ENCODE peak calls at places on chromosome 1, in six cellular contexts. One of them, this sample, is unnamed.

GRCh38 chr1:38209986-38210385 is 163.4 kb upstream of the POU3F1 start:
- DNase-seq in AG08396: no peak
- DNase-seq in activated T-cell treated with anti-CD3 and anti-CD28 coated beads, Interleukin-2, amount 50 U/mL, for 4 hours: no peak
- DNase-seq in AG09319: no peak
- DNase-seq in Ammon's horn: no peak
- DNase-seq in SHP77: no peak
- DNase-seq in this sample: no peak

GRCh38 chr1:228205526-228206436 is 2.1 kb upstream of the OBSCN start:
- DNase-seq in Ammon's horn: no peak
- DNase-seq in SHP77: no peak
- DNase-seq in AG08396: no peak
- DNase-seq in AG09319: no peak
- DNase-seq in activated T-cell treated with anti-CD3 and anti-CD28 coated beads, Interleukin-2, amount 50 U/mL, for 4 hours: no peak
- DNase-seq in this sample: no peak

GRCh38 chr1:58837886-58838285 is 54.0 kb upstream of the JUN start:
- DNase-seq in AG08396: no peak
- DNase-seq in Ammon's horn: no peak
- DNase-seq in SHP77: no peak
- DNase-seq in AG09319: no peak
- DNase-seq in activated T-cell treated with anti-CD3 and anti-CD28 coated beads, Interleukin-2, amount 50 U/mL, for 4 hours: no peak
- DNase-seq in this sample: no peak

GRCh38 chr1:21050031-21050430 is 126.7 kb downstream of the EIF4G3 start:
- DNase-seq in AG09319: no peak
- DNase-seq in SHP77: no peak
- DNase-seq in AG08396: peak; percentile 30
- DNase-seq in Ammon's horn: no peak
- DNase-seq in activated T-cell treated with anti-CD3 and anti-CD28 coated beads, Interleukin-2, amount 50 U/mL, for 4 hours: no peak
- DNase-seq in this sample: no peak

GRCh38 chr1:47838562-47839459 is 158.4 kb downstream of the TRABD2B start:
- DNase-seq in AG08396: no peak
- DNase-seq in AG09319: no peak
- DNase-seq in Ammon's horn: no peak
- DNase-seq in SHP77: no peak
- DNase-seq in activated T-cell treated with anti-CD3 and anti-CD28 coated beads, Interleukin-2, amount 50 U/mL, for 4 hours: no peak
- DNase-seq in this sample: no peak

GRCh38 chr1:67890862-67891261 is 57.6 kb upstream of the GNG12 start:
- DNase-seq in AG08396: no peak
- DNase-seq in Ammon's horn: no peak
- DNase-seq in activated T-cell treated with anti-CD3 and anti-CD28 coated beads, Interleukin-2, amount 50 U/mL, for 4 hours: no peak
- DNase-seq in SHP77: no peak
- DNase-seq in AG09319: no peak
- DNase-seq in this sample: no peak

GRCh38 chr1:41830711-41831110 is 88.0 kb downstream of the HIVEP3 start:
- DNase-seq in SHP77: no peak
- DNase-seq in AG09319: no peak
- DNase-seq in Ammon's horn: no peak
- DNase-seq in activated T-cell treated with anti-CD3 and anti-CD28 coated beads, Interleukin-2, amount 50 U/mL, for 4 hours: no peak
- DNase-seq in AG08396: no peak
- DNase-seq in this sample: no peak

GRCh38 chr1:87644500-87645245 is 316.0 kb downstream of the LMO4 start:
- DNase-seq in SHP77: no peak
- DNase-seq in activated T-cell treated with anti-CD3 and anti-CD28 coated beads, Interleukin-2, amount 50 U/mL, for 4 hours: no peak
- DNase-seq in AG08396: no peak
- DNase-seq in Ammon's horn: peak; percentile 8
- DNase-seq in AG09319: no peak
- DNase-seq in this sample: no peak

GRCh38 chr1:204013052-204013451 is 59.9 kb upstream of the SOX13 start:
- DNase-seq in Ammon's horn: no peak
- DNase-seq in activated T-cell treated with anti-CD3 and anti-CD28 coated beads, Interleukin-2, amount 50 U/mL, for 4 hours: no peak
- DNase-seq in SHP77: no peak
- DNase-seq in AG08396: no peak
- DNase-seq in AG09319: no peak
- DNase-seq in this sample: no peak

GRCh38 chr1:66564250-66564649 is 30.3 kb downstream of the SGIP1 start:
- DNase-seq in SHP77: no peak
- DNase-seq in AG09319: peak; percentile 91
- DNase-seq in AG08396: peak; percentile 39
- DNase-seq in activated T-cell treated with anti-CD3 and anti-CD28 coated beads, Interleukin-2, amount 50 U/mL, for 4 hours: no peak
- DNase-seq in Ammon's horn: no peak
- DNase-seq in this sample: no peak

GRCh38 chr1:69898403-69898947 is 306.9 kb downstream of the LRRC40 start:
- DNase-seq in AG08396: no peak
- DNase-seq in Ammon's horn: peak; percentile 41
- DNase-seq in SHP77: no peak
- DNase-seq in activated T-cell treated with anti-CD3 and anti-CD28 coated beads, Interleukin-2, amount 50 U/mL, for 4 hours: no peak
- DNase-seq in AG09319: no peak
- DNase-seq in this sample: no peak

GRCh38 chr1:93820554-93821411 is 58.2 kb downstream of the DNTTIP2 start:
- DNase-seq in AG08396: no peak
- DNase-seq in SHP77: no peak
- DNase-seq in AG09319: no peak
- DNase-seq in activated T-cell treated with anti-CD3 and anti-CD28 coated beads, Interleukin-2, amount 50 U/mL, for 4 hours: no peak
- DNase-seq in Ammon's horn: no peak
- DNase-seq in this sample: no peak

GRCh38 chr1:44678626-44679025 is 4.1 kb downstream of the ARMH1 start:
- DNase-seq in AG09319: no peak
- DNase-seq in activated T-cell treated with anti-CD3 and anti-CD28 coated beads, Interleukin-2, amount 50 U/mL, for 4 hours: no peak
- DNase-seq in AG08396: no peak
- DNase-seq in SHP77: no peak
- DNase-seq in Ammon's horn: no peak
- DNase-seq in this sample: no peak

GRCh38 chr1:226666714-226667113 is 72.4 kb downstream of the ITPKB start:
- DNase-seq in AG08396: no peak
- DNase-seq in activated T-cell treated with anti-CD3 and anti-CD28 coated beads, Interleukin-2, amount 50 U/mL, for 4 hours: no peak
- DNase-seq in AG09319: no peak
- DNase-seq in Ammon's horn: no peak
- DNase-seq in SHP77: no peak
- DNase-seq in this sample: no peak

GRCh38 chr1:202750761-202751160 is 40.5 kb upstream of the SYT2 start:
- DNase-seq in activated T-cell treated with anti-CD3 and anti-CD28 coated beads, Interleukin-2, amount 50 U/mL, for 4 hours: no peak
- DNase-seq in SHP77: no peak
- DNase-seq in Ammon's horn: no peak
- DNase-seq in AG09319: no peak
- DNase-seq in AG08396: no peak
- DNase-seq in this sample: no peak

GRCh38 chr1:9235123-9235513 is 544 bp downstream of the H6PD start:
- DNase-seq in Ammon's horn: no peak
- DNase-seq in AG09319: peak; percentile 25
- DNase-seq in AG08396: peak; percentile 72
- DNase-seq in activated T-cell treated with anti-CD3 and anti-CD28 coated beads, Interleukin-2, amount 50 U/mL, for 4 hours: no peak
- DNase-seq in SHP77: peak; percentile 50
- DNase-seq in this sample: no peak

GRCh38 chr1:98112631-98113030 is 191.8 kb upstream of the DPYD start:
- DNase-seq in AG09319: no peak
- DNase-seq in AG08396: no peak
- DNase-seq in activated T-cell treated with anti-CD3 and anti-CD28 coated beads, Interleukin-2, amount 50 U/mL, for 4 hours: no peak
- DNase-seq in SHP77: no peak
- DNase-seq in Ammon's horn: no peak
- DNase-seq in this sample: no peak

GRCh38 chr1:93324486-93325464 is 20.9 kb upstream of the DR1 start:
- DNase-seq in activated T-cell treated with anti-CD3 and anti-CD28 coated beads, Interleukin-2, amount 50 U/mL, for 4 hours: no peak
- DNase-seq in Ammon's horn: no peak
- DNase-seq in AG09319: no peak
- DNase-seq in SHP77: no peak
- DNase-seq in AG08396: no peak
- DNase-seq in this sample: no peak

GRCh38 chr1:13749543-13750307 is 49.7 kb downstream of the PRDM2 start:
- DNase-seq in Ammon's horn: peak; percentile 38
- DNase-seq in AG09319: no peak
- DNase-seq in activated T-cell treated with anti-CD3 and anti-CD28 coated beads, Interleukin-2, amount 50 U/mL, for 4 hours: peak; percentile 24
- DNase-seq in SHP77: no peak
- DNase-seq in AG08396: peak; percentile 65
- DNase-seq in this sample: no peak

GRCh38 chr1:180779584-180779983 is 133.1 kb upstream of the KIAA1614 start:
- DNase-seq in AG09319: no peak
- DNase-seq in AG08396: no peak
- DNase-seq in activated T-cell treated with anti-CD3 and anti-CD28 coated beads, Interleukin-2, amount 50 U/mL, for 4 hours: no peak
- DNase-seq in SHP77: no peak
- DNase-seq in Ammon's horn: no peak
- DNase-seq in this sample: no peak

GRCh38 chr1:229874609-229875008 is 192.4 kb upstream of the GALNT2 start:
- DNase-seq in activated T-cell treated with anti-CD3 and anti-CD28 coated beads, Interleukin-2, amount 50 U/mL, for 4 hours: no peak
- DNase-seq in AG08396: no peak
- DNase-seq in AG09319: no peak
- DNase-seq in Ammon's horn: no peak
- DNase-seq in SHP77: no peak
- DNase-seq in this sample: no peak

GRCh38 chr1:86778510-86779218 is 74.3 kb downstream of the SH3GLB1 start:
- DNase-seq in AG09319: no peak
- DNase-seq in SHP77: no peak
- DNase-seq in activated T-cell treated with anti-CD3 and anti-CD28 coated beads, Interleukin-2, amount 50 U/mL, for 4 hours: no peak
- DNase-seq in Ammon's horn: no peak
- DNase-seq in AG08396: no peak
- DNase-seq in this sample: no peak

GRCh38 chr1:211610779-211611556 is 32.0 kb upstream of the SLC30A1 start:
- DNase-seq in AG08396: peak; percentile 44
- DNase-seq in AG09319: no peak
- DNase-seq in activated T-cell treated with anti-CD3 and anti-CD28 coated beads, Interleukin-2, amount 50 U/mL, for 4 hours: no peak
- DNase-seq in SHP77: peak; percentile 67
- DNase-seq in Ammon's horn: peak; percentile 76
- DNase-seq in this sample: no peak

This sample was measured in cortex of kidney.